ENCODE peak calls at places on chromosomes 4 and X, in four cellular contexts. F is endodermal cell, A is BE2C, H is A549. S is an unnamed sample. For H3K4me1, the result is how much of the 10 kb centered on the place peaks cover.

GRCh38 chr4:187668683-187669082 is 326.9 kb upstream of the ZFP42 start:
- DNase-seq in F (no peak), H (no peak), A (no peak), S (no peak)

GRCh38 chr4:16196482-16197393 is 29.5 kb downstream of the TAPT1 start:
- DNase-seq in F (peak), A (no peak), H (peak), S (peak)

GRCh38 chr4:6426571-6427438 is 45.6 kb downstream of the PPP2R2C start:
- DNase-seq in A (no peak), H (no peak), F (no peak), S (no peak)

GRCh38 chrX:135185795-135186443 is 14.7 kb upstream of the CT55 start:
- DNase-seq in A (peak), F (peak), H (peak), S (peak)

GRCh38 chr4:85901500-85901899 is 426.6 kb downstream of the ARHGAP24 start:
- DNase-seq in A (no peak), F (no peak), H (peak), S (no peak)

GRCh38 chrX:49166914-49167739 is 4.6 kb downstream of the MAGIX start:
- DNase-seq in H (no peak), A (peak), F (peak), S (peak)

GRCh38 chr4:168449740-168450442 is 30.4 kb downstream of the DDX60L start:
- DNase-seq in F (no peak), A (peak), H (peak), S (peak)

GRCh38 chrX:104253567-104254441 is 929 bp downstream of the ESX1 start:
- DNase-seq in H (peak), A (no peak), F (peak), S (peak)

GRCh38 chr4:183841001-183841400 is 64.1 kb upstream of the STOX2 start:
- DNase-seq in F (no peak), A (no peak), H (no peak), S (no peak)

GRCh38 chr4:146790515-146790914 is 151.8 kb downstream of the POU4F2 start:
- DNase-seq in H (no peak), A (no peak), F (no peak), S (no peak)

GRCh38 chr4:183354213-183354612 is 32.0 kb upstream of the CLDN24 start:
- DNase-seq in H (no peak), F (no peak), A (no peak), S (no peak)

GRCh38 chr4:154033921-154034320 is 245.0 kb upstream of the SFRP2 start:
- DNase-seq in F (no peak), H (no peak), A (no peak), S (no peak)
- TF ChIP-seq CTCF in F (no peak), H (no peak), A (no peak), S (no peak)

GRCh38 chr4:70980196-70980595 is 13.3 kb upstream of the DCK start:
- DNase-seq in A (no peak), F (no peak), H (no peak), S (no peak)
- H3K4me1 ChIP-seq in A (under half), F (under half), H (under half), S (under half)

GRCh38 chrX:119790977-119791436 is 423 bp downstream of the RPL39 start:
- DNase-seq in A (peak), F (peak), H (peak), S (peak)
- TF ChIP-seq CTCF in A (no peak), F (no peak), H (no peak), S (peak)

GRCh38 chrX:111914398-111915092 is 38.6 kb downstream of the TRPC5OS start:
- DNase-seq in H (peak), F (peak), A (no peak), S (no peak)
- H3K4me1 ChIP-seq in H (under half), F (under half), A (under half), S (under half)

S was measured in cardiac muscle cell.